ENCODE peak calls at places on chromosomes 4 and X, in ten cellular contexts. D is RWPE1, X is Calu3, P is GM12864, N is neural crest cell, W is thoracic aorta, Z is fibroblast of mammary gland, I is fibroblast of pulmonary artery, Q is fibroblast of the aortic adventitia, V is A549. S is an unnamed sample.

GRCh38 chrX:74291964-74292891 is 11.8 kb upstream of the ZCCHC13 start:
- DNase-seq in Z (peak; percentile 85), N (peak; percentile 60), D (peak; percentile 93), I (peak; percentile 90), Q (peak; percentile 89), P (peak; percentile 67), X (peak; percentile 80), V (peak; percentile 77), W (peak; percentile 65), S (peak; percentile 81)

GRCh38 chr4:2803624-2804448 is 11.0 kb downstream of the SH3BP2 start:
- DNase-seq in X (no peak), N (no peak), Q (no peak), D (no peak), P (no peak), W (no peak), V (no peak), I (no peak), Z (no peak), S (no peak)

GRCh38 chr4:118033148-118034060 is 882 bp upstream of the NDST3 start:
- DNase-seq in Q (peak; percentile 13), P (no peak), D (peak; percentile 37), W (no peak), Z (peak; percentile 21), X (peak; percentile 66), I (peak; percentile 25), V (peak; percentile 11), N (peak; percentile 48), S (peak; percentile 79)

GRCh38 chr4:3384391-3384770 is 57.4 kb upstream of the HGFAC start:
- DNase-seq in V (no peak), Z (no peak), P (no peak), Q (no peak), N (no peak), W (no peak), X (no peak), D (peak; percentile 67), I (no peak), S (no peak)

GRCh38 chr4:71389149-71389840 is 50.5 kb downstream of the SLC4A4 start:
- DNase-seq in N (no peak), V (no peak), X (no peak), Z (no peak), Q (peak; percentile 77), I (no peak), P (no peak), W (no peak), D (no peak), S (no peak)

GRCh38 chr4:41155194-41155830 is 59.0 kb downstream of the APBB2 start:
- DNase-seq in W (no peak), Z (peak; percentile 69), I (peak; percentile 81), D (peak; percentile 54), Q (peak; percentile 63), N (no peak), V (no peak), P (no peak), X (no peak), S (no peak)

GRCh38 chr4:7293703-7294102 is 101.4 kb downstream of the SORCS2 start:
- DNase-seq in Z (no peak), N (no peak), D (no peak), X (no peak), V (no peak), Q (no peak), W (no peak), I (no peak), P (no peak), S (no peak)

GRCh38 chr4:25098964-25099843 is 61.0 kb downstream of the SEPSECS start:
- DNase-seq in X (no peak), D (peak; percentile 53), N (no peak), P (no peak), W (no peak), V (no peak), I (peak; percentile 80), Q (peak; percentile 84), Z (peak; percentile 83), S (no peak)

GRCh38 chr4:123750044-123750443 is 353.4 kb downstream of the SPRY1 start:
- DNase-seq in X (peak; percentile 47), D (no peak), W (no peak), V (no peak), Z (no peak), P (no peak), N (no peak), Q (no peak), I (no peak), S (peak; percentile 41)

GRCh38 chr4:15963568-15963967 is 593 bp upstream of the FGFBP2 start:
- DNase-seq in Z (no peak), V (no peak), W (no peak), I (no peak), N (no peak), P (no peak), Q (no peak), X (no peak), D (no peak), S (no peak)

GRCh38 chr4:8919651-8920288 is 48.1 kb upstream of the HMX1 start:
- DNase-seq in Q (no peak), V (no peak), X (no peak), N (no peak), W (no peak), P (no peak), D (no peak), Z (no peak), I (no peak), S (no peak)

GRCh38 chrX:15301924-15302323 is 13.5 kb downstream of the ASB11 start:
- DNase-seq in D (no peak), Z (peak; percentile 40), I (peak; percentile 26), V (no peak), P (no peak), X (peak; percentile 19), N (no peak), Q (peak; percentile 20), W (peak; percentile 3), S (no peak)

GRCh38 chrX:47697171-47697570 is 38.2 kb upstream of the UXT start:
- DNase-seq in N (no peak), Z (peak; percentile 28), Q (no peak), X (no peak), V (no peak), P (no peak), D (no peak), W (no peak), I (peak; percentile 8), S (no peak)

GRCh38 chr4:139552506-139552905 is 3.5 kb downstream of the SETD7 start:
- DNase-seq in W (no peak), P (no peak), V (no peak), D (no peak), Z (peak; percentile 69), N (no peak), X (no peak), Q (peak; percentile 50), I (no peak), S (no peak)

GRCh38 chr4:19152264-19152663 is 1099.4 kb upstream of the SLIT2 start:
- DNase-seq in W (no peak), Z (no peak), X (no peak), Q (no peak), D (no peak), P (no peak), I (no peak), V (no peak), N (no peak), S (no peak)

DNA sequence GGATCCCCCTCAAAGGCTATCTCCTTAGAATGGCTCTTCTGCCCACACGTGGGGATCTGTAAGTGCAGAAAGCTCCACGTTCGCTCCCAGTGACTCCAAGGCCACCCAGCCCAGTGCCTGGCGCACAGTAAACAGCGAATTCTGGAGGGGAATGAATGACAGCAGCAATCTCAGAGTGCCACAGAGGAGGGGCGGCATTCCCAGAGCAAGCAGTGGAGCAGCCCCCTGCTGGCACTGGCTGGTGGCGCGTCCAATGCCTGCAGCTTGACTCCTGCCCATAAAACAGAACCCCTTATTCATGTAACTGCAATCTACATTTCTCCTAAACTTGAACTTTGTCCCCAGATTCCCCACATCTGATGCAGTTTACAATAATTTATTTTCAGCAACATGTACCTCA is 6.9 kb upstream of the HELT start:
- DNase-seq in Z (no peak), N (peak; percentile 58), X (peak; percentile 61), Q (no peak), V (no peak), P (no peak), W (no peak), D (no peak), I (no peak), S (peak; percentile 72)
- TF ChIP-seq CTCF in Z (peak; percentile 42), N (peak; percentile 66), X (peak; percentile 57), Q (peak; percentile 47), V (peak; percentile 17), P (peak; percentile 66), W (no peak), D (peak; percentile 61), I (peak; percentile 49), S (peak; percentile 73)

DNA sequence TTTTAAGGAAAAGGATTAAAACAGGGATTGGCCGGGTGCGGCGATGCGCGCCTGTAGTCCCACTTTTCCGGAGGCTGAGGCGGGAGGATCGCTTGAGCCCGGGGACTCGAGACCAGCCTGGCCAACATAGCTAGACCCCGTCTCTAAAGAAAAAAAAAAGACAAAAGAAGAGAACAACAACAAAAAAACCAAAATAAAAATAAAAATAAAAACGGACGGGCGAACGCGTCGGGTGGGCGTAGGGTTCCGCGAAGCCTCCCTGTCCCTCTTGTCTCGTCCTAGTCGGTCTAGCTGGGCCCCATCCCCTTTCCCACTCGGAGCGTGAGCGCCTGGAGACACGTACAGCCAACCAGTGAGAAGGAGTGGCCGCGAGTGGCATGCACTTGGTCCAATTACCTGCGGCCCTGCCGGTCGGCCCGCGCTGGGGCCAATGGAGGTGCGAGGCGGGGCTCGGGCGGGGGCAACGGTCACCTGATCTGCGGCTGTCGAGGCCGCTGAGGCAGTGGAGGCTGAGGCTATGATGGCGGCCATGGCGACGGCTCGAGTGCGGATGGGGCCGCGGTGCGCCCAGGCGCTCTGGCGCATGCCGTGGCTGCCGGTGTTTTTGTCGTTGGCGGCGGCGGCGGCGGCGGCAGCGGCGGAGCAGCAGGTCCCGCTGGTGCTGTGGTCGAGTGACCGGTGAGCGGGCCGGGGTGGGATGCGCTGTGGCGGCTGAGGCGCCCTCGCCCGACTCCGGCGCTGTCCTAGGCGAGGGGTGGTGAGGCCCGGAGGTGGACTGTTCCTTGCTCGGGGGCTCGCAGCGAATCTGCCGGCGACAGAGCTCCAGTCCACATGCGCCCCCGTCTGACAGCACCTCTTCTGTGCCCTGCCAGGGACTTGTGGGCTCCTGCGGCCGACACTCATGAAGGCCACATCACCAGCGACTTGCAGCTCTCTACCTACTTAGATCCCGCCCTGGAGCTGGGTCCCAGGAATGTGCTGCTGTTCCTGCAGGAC is at the start of gene ATP6AP1:
- DNase-seq in N (peak; percentile 71), P (peak; percentile 76), I (peak; percentile 95), W (peak; percentile 68), Q (peak; percentile 93), V (peak; percentile 83), Z (peak; percentile 92), X (peak; percentile 94), D (peak; percentile 86), S (peak; percentile 83)
- TF ChIP-seq CTCF in N (no peak), P (no peak), I (no peak), W (no peak), Q (no peak), V (no peak), Z (no peak), X (no peak), D (no peak), S (no peak)

GRCh38 chrX:27918799-27919198 is 62.5 kb downstream of the DCAF8L1 start:
- DNase-seq in X (peak; percentile 6), N (no peak), I (peak; percentile 33), Q (peak; percentile 2), Z (no peak), W (no peak), D (no peak), V (no peak), P (no peak), S (peak; percentile 2)
- TF ChIP-seq CTCF in X (no peak), N (peak; percentile 45), I (peak; percentile 21), Q (peak; percentile 5), Z (peak; percentile 2), W (no peak), D (no peak), V (no peak), P (no peak), S (no peak)

GRCh38 chr4:46889410-46889809 is 19.6 kb downstream of the COX7B2 start:
- DNase-seq in X (no peak), Z (no peak), I (no peak), D (no peak), Q (no peak), W (no peak), P (no peak), V (no peak), N (no peak), S (no peak)

GRCh38 chr4:46886711-46887110 is 22.3 kb downstream of the COX7B2 start:
- DNase-seq in W (no peak), N (no peak), V (no peak), Q (peak; percentile 13), X (no peak), P (no peak), D (peak; percentile 8), I (peak; percentile 21), Z (peak; percentile 6), S (no peak)
- TF ChIP-seq CTCF in W (no peak), N (peak; percentile 62), V (no peak), Q (peak; percentile 39), X (peak; percentile 17), P (no peak), D (peak; percentile 45), I (peak; percentile 36), Z (peak; percentile 20), S (peak; percentile 28)